ENCODE peak calls at places on chromosomes 12 and 14, in eight cellular contexts. P is left lobe of liver; R is mammary epithelial cell; K is H4; J is fibroblast of the conjunctiva; C is A172; T is activated T-cell treated with anti-CD3 and anti-CD28 coated beads, Interleukin-2, amount 50 U/mL, for 72 hours; H is EL. X is an unnamed sample.

GRCh38 chr12:7758346-7758745 is 6.7 kb upstream of the NANOGNB start:
- DNase-seq in P (no peak), J (no peak), K (no peak), T (no peak), C (no peak), R (no peak), H (no peak), X (no peak)

GRCh38 chr12:120402217-120402616 is 33.3 kb upstream of the MSI1 start:
- DNase-seq in H (no peak), T (no peak), C (no peak), J (no peak), P (no peak), K (no peak), R (no peak), X (no peak)

GRCh38 chr12:132264086-132265010 is 65.0 kb downstream of the GALNT9 start:
- DNase-seq in T (no peak), P (no peak), J (no peak), R (no peak), H (no peak), K (no peak), C (no peak), X (no peak)

GRCh38 chr14:23173039-23173438 is 10.4 kb downstream of the SLC7A8 start:
- DNase-seq in C (no peak), K (no peak), R (no peak), T (no peak), J (no peak), H (no peak), P (no peak), X (no peak)

GRCh38 chr12:124842073-124842749 is 21.5 kb downstream of the SCARB1 start:
- DNase-seq in C (no peak), J (no peak), H (no peak), R (no peak), P (peak; percentile 76), K (no peak), T (no peak), X (no peak)

GRCh38 chr12:131390408-131391100 is 320.3 kb upstream of the SFSWAP start:
- DNase-seq in C (peak; percentile 22), P (no peak), J (no peak), K (no peak), R (no peak), H (no peak), T (no peak), X (no peak)

GRCh38 chr14:89543420-89543790 is 126.4 kb upstream of the FOXN3 start:
- DNase-seq in P (no peak), K (no peak), C (no peak), T (no peak), J (no peak), R (no peak), H (no peak), X (no peak)

GRCh38 chr12:124713436-124714082 is 146.1 kb upstream of the NCOR2 start:
- DNase-seq in H (peak; percentile 71), J (peak; percentile 63), P (peak; percentile 58), K (peak; percentile 65), C (no peak), R (no peak), T (peak; percentile 74), X (no peak)

GRCh38 chr14:92380131-92380530 is 57.2 kb downstream of the SLC24A4 start:
- DNase-seq in R (no peak), P (no peak), K (no peak), H (no peak), T (no peak), C (no peak), J (no peak), X (no peak)

GRCh38 chr12:77388611-77389265 is 323.4 kb upstream of the E2F7 start:
- DNase-seq in J (no peak), P (no peak), H (no peak), C (no peak), K (no peak), T (no peak), R (no peak), X (no peak)

GRCh38 chr12:107440596-107440995 is 245.0 kb upstream of the PWP1 start:
- DNase-seq in J (no peak), H (no peak), R (no peak), T (no peak), K (no peak), P (no peak), C (no peak), X (no peak)